ENCODE peak calls at places on chromosome 20, in eight cellular contexts. T is AG04450, A is A673, D is hepatocyte, U is mucosa of descending colon, J is HL-60, I is cardiac fibroblast, Y is IMR-90. X is an unnamed sample.

GRCh38 chr20:49750611-49751396 is 37.1 kb upstream of the B4GALT5 start:
- DNase-seq in I (no peak), D (no peak), A (no peak), T (no peak), U (no peak), Y (no peak), J (peak), X (no peak)

GRCh38 chr20:1702288-1702687 is 44.7 kb upstream of the SIRPG start:
- DNase-seq in T (no peak), U (no peak), D (no peak), J (peak), I (no peak), Y (no peak), A (no peak), X (peak)

GRCh38 chr20:58772786-58773185 is 77.9 kb downstream of the GNAS-AS1 start:
- DNase-seq in A (no peak), Y (no peak), T (no peak), D (no peak), U (no peak), J (no peak), I (no peak), X (no peak)

GRCh38 chr20:3652217-3652616 is 11.0 kb downstream of the GFRA4 start:
- DNase-seq in I (no peak), A (no peak), U (no peak), D (no peak), Y (no peak), J (no peak), T (no peak), X (no peak)

GRCh38 chr20:31630187-31630790 is 7.4 kb upstream of the COX4I2 start:
- DNase-seq in Y (no peak), J (peak), U (no peak), A (no peak), I (no peak), D (peak), T (no peak), X (no peak)

GRCh38 chr20:63056236-63057132 is 49.7 kb upstream of the BHLHE23 start:
- DNase-seq in I (no peak), U (no peak), T (no peak), Y (no peak), J (peak), A (peak), D (peak), X (no peak)

GRCh38 chr20:38221041-38221589 is 39.4 kb downstream of the KIAA1755 start:
- DNase-seq in D (peak), T (no peak), U (peak), J (peak), Y (peak), I (peak), A (peak), X (peak)

GRCh38 chr20:53639647-53640440 is 46.2 kb upstream of the ZNF217 start:
- DNase-seq in A (no peak), J (no peak), U (no peak), I (no peak), T (no peak), D (no peak), Y (no peak), X (no peak)

GRCh38 chr20:50919567-50919966 is 11.7 kb downstream of the ADNP start:
- DNase-seq in I (peak), A (peak), Y (peak), D (peak), J (no peak), T (no peak), U (no peak), X (peak)

GRCh38 chr20:3246682-3247081 is 7.7 kb upstream of the SLC4A11 start:
- DNase-seq in A (no peak), D (no peak), Y (no peak), I (no peak), T (no peak), J (no peak), U (no peak), X (no peak)

GRCh38 chr20:36925234-36925633 is 26.3 kb downstream of the SAMHD1 start:
- DNase-seq in U (no peak), J (no peak), Y (no peak), D (no peak), A (no peak), T (no peak), I (no peak), X (no peak)

GRCh38 chr20:53857723-53858236 is 212.6 kb downstream of the BCAS1 start:
- DNase-seq in D (no peak), Y (no peak), U (peak), A (no peak), I (peak), J (no peak), T (no peak), X (no peak)

GRCh38 chr20:50144362-50144761 is 9.2 kb downstream of the PEDS1 start:
- DNase-seq in U (no peak), Y (peak), I (peak), A (no peak), J (peak), D (peak), T (peak), X (peak)

GRCh38 chr20:1807394-1807793 is 87.8 kb upstream of the SIRPA start:
- DNase-seq in U (no peak), D (no peak), T (no peak), I (no peak), J (no peak), A (peak), Y (no peak), X (no peak)

DNA sequence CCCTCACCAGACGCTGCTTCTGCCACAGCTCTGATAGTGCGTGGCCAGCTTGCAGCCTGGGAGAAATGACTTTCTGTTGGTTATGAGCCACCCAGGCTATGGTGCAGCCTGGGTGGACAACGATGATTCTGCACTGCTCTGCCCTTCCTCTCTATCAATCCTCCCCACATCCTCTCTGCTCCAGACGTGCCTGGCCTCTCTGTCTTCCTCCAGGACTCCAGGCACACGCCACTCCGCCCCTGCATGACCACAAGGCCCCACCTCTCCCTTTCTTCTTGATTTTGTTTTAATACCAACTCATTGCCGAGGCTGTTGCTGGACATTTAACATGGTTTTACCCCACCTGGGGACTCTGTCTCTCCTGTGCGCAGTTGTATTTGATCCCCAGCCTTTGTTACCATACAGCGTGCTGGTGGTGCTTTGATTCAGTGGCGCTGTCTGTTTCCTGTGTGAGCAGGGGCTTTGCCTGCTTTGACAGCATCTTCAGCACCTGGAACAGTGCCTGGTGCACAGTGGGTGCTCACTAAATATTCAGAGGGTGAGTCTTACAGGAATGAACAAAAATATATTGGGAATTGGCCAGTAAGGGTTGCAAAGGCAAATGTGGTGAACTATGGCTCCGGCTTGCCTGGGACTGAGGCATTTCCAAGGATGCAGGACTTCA is 280.9 kb downstream of the CDH26 start:
- DNase-seq in D (no peak), I (no peak), J (no peak), U (no peak), T (no peak), A (peak), Y (no peak), X (peak)
- TF ChIP-seq CTCF in D (no peak), I (no peak), J (no peak), U (no peak), T (no peak), A (no peak), Y (no peak), X (no peak)

DNA sequence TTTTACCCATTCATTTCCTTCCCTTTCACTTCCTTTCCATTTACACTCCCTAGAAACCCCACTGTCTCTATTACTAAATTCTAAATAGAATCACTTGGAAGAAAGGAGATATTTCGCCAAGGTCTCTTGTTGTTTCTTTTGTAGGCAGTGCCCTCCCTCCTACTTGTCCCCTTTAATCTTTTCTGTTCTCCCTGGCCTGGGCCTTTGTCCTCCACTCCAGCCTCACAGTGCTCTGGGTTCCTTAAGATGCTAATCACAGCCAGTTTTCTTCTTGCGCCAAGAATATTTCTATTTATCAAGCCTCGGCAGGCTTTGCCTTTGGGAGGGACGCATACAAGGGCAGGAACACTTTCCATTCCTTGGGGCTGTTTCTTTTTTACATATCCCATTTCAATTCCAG is 520.5 kb upstream of the CHD6 start:
- DNase-seq in I (no peak), A (no peak), J (no peak), Y (no peak), U (no peak), T (no peak), D (no peak), X (no peak)
- H3K4me3 ChIP-seq in I (no peak), A (no peak), J (no peak), Y (no peak), U (no peak), T (no peak), D (no peak), X (no peak)

GRCh38 chr20:62020935-62021701 is 44.6 kb downstream of the TAF4 start:
- DNase-seq in I (peak), U (no peak), J (no peak), Y (peak), D (no peak), T (no peak), A (no peak), X (peak)

GRCh38 chr20:62019144-62019805 is 46.4 kb downstream of the TAF4 start:
- DNase-seq in Y (no peak), I (no peak), U (no peak), J (no peak), A (no peak), D (no peak), T (no peak), X (no peak)

GRCh38 chr20:62021794-62022419 is 43.8 kb downstream of the TAF4 start:
- DNase-seq in I (no peak), A (no peak), U (no peak), D (no peak), J (no peak), T (no peak), Y (no peak), X (no peak)

GRCh38 chr20:62018437-62019143 is 47.1 kb downstream of the TAF4 start:
- DNase-seq in A (no peak), Y (no peak), T (no peak), U (no peak), I (no peak), J (no peak), D (no peak), X (no peak)

DNA sequence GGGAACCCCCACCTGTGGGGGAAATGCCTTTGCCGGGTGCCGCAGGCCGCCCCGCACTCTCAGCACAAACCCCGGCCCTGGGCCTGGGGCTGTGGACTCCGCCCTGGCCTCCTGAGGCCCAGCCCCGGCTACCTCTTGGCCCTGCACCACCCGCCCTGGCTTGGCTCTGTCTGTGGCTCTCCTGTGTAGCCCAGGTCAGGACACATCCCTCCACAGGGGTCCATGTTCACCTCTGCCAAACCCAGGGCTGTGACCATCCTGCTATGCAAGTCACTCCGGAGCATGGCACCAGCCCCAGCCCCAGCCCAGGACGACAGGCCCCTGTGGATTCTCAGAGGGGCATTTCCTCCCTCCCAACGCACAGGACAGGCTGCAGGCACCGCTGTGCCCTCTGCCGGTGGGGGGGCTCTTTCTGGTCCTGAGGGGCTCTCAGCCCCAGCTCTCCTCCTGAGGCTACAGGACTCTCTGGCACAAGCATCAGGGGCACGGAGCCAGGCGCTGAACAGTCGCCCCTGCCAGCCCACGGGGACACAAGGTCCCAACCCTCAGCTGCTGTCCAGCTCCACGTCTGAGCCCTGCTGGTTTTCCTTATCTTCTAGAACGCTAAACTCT is 45.7 kb downstream of the TAF4 start:
- DNase-seq in Y (no peak), U (no peak), T (no peak), J (no peak), I (no peak), D (no peak), A (no peak), X (no peak)
- TF ChIP-seq CTCF in Y (no peak), U (no peak), T (no peak), J (no peak), I (no peak), D (no peak), A (no peak), X (no peak)

DNA sequence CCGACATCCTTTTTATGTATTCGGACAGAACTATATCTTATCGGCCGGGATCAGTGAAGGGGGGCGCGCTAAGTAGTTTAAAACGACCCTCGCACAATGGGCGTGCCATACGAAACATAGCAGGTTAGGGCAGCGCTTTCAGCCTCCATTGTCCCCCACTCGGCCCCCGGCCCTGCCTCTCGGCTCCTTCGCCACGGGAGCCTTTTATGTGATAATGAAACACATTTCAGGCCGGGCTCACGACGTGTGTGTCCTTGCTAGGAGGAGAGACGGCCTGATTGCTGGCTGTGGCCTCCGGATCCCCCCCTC is 5.3 kb downstream of the FOXA2 start:
- DNase-seq in Y (no peak), T (no peak), I (no peak), A (no peak), U (peak), D (peak), J (no peak), X (no peak)
- H3K4me3 ChIP-seq in Y (no peak), T (no peak), I (no peak), A (no peak), U (no peak), D (peak), J (no peak), X (no peak)

DNA sequence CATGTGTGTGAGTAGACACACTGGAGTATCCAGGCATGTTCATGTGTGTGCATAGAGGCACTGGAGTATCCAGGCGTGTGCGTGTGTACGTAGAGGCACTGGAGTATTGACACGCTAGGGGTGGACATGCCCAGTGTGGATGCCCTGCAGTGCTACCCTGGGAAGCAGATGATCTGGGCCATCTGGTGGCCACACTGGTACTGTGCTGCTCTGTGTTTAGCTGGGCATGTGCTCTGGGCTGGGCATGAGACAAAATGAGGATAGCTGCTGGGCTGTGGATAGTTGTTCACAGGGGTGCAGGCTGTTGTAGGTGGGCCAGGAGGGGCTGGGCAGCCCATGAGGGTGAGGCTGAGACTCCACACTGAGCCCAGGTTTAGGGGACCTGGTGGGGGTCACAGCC is 24.0 kb upstream of the NPBWR2 start:
- DNase-seq in J (peak), I (peak), A (peak), T (no peak), Y (no peak), U (no peak), D (no peak), X (no peak)
- TF ChIP-seq CTCF in J (no peak), I (peak), A (peak), T (peak), Y (no peak), U (no peak), D (no peak), X (peak)

GRCh38 chr20:34312024-34312460 is 8.9 kb upstream of the AHCY start:
- DNase-seq in T (no peak), Y (no peak), A (no peak), J (no peak), U (peak), D (peak), I (no peak), X (no peak)
- H3K4me3 ChIP-seq in T (no peak), Y (no peak), A (peak), J (no peak), U (no peak), D (no peak), I (no peak), X (peak)

GRCh38 chr20:41956316-41957050 is 338.3 kb upstream of the CHD6 start:
- DNase-seq in D (peak), U (no peak), I (peak), Y (no peak), J (peak), A (peak), T (no peak), X (no peak)
- TF ChIP-seq CTCF in D (peak), U (no peak), I (peak), Y (peak), J (peak), A (peak), T (peak), X (peak)

GRCh38 chr20:46012926-46013825 is 4.5 kb downstream of the MMP9 start:
- DNase-seq in J (peak), D (no peak), I (no peak), Y (no peak), U (no peak), T (no peak), A (no peak), X (no peak)
- H3K4me3 ChIP-seq in J (no peak), D (no peak), I (no peak), Y (no peak), U (no peak), T (no peak), A (peak), X (no peak)

DNA sequence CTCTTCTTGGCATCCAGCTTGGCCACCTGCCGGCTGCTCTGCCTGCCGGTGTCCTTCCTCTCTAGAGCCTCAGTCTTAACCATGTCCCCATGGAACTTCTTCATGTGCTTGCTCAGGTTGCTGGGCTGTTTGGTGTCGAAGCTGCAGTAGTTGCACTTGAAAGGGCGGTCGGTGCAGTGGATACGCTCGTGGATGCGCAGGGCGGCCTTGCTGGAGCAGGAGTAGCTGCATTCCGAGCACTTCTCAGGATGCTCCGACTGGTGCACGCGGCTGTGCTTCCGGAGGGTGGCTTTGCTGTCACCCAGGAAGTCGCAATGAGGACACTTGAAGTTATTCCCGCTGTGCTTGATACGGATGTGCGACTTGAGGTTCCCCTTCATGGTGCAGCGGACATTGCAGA is 38.7 kb downstream of the ZFP64 start:
- DNase-seq in Y (no peak), D (no peak), A (no peak), I (no peak), J (no peak), U (no peak), T (no peak), X (no peak)
- TF ChIP-seq CTCF in Y (no peak), D (no peak), A (no peak), I (no peak), J (no peak), U (no peak), T (no peak), X (no peak)

X was measured in astrocyte of the spinal cord.